ENCODE peak calls at places on chromosome 2, in five cellular contexts. N is CD8-positive, alpha-beta T cell; X is trophoblast cell; C is heart left ventricle; Z is left ventricle myocardium inferior. M is an unnamed sample.

GRCh38 chr2:223222397-223222796 is 170.4 kb downstream of the KCNE4 start:
- DNase-seq in C (no peak), X (no peak), Z (no peak), N (no peak), M (no peak)

GRCh38 chr2:207937253-207937652 is 88.1 kb downstream of the PLEKHM3 start:
- DNase-seq in N (no peak), Z (no peak), X (no peak), C (no peak), M (no peak)

GRCh38 chr2:111694690-111695089 is 189.3 kb downstream of the ANAPC1 start:
- DNase-seq in Z (no peak), N (no peak), C (no peak), X (no peak), M (no peak)

GRCh38 chr2:5729426-5729825 is 37.2 kb downstream of the SOX11 start:
- DNase-seq in C (no peak), Z (no peak), X (no peak), N (no peak), M (no peak)

GRCh38 chr2:45930396-45930792 is 278.9 kb downstream of the PRKCE start:
- DNase-seq in X (no peak), N (no peak), C (no peak), Z (no peak), M (peak; percentile 23)

GRCh38 chr2:113910110-113910717 is 20.3 kb downstream of the ACTR3 start:
- DNase-seq in N (peak; percentile 69), Z (no peak), C (no peak), X (no peak), M (no peak)

GRCh38 chr2:105294844-105295481 is 34.6 kb downstream of the TGFBRAP1 start:
- DNase-seq in X (peak; percentile 63), Z (no peak), N (peak; percentile 27), C (peak; percentile 45), M (peak; percentile 34)

GRCh38 chr2:120758181-120759048 is 22.7 kb downstream of the GLI2 start:
- DNase-seq in C (peak; percentile 80), X (no peak), Z (peak; percentile 73), N (no peak), M (peak; percentile 65)

GRCh38 chr2:7022956-7023467 is 105.8 kb downstream of the RNF144A start:
- DNase-seq in C (no peak), N (no peak), Z (no peak), X (no peak), M (no peak)

GRCh38 chr2:134736167-134736885 is 17.5 kb upstream of the TMEM163 start:
- DNase-seq in N (no peak), X (peak; percentile 45), C (no peak), Z (no peak), M (no peak)

GRCh38 chr2:21895200-21895599 is 771.4 kb downstream of the TDRD15 start:
- DNase-seq in C (no peak), N (no peak), Z (no peak), X (no peak), M (no peak)

GRCh38 chr2:38702413-38702812 is 36.5 kb downstream of the GALM start:
- DNase-seq in Z (no peak), X (no peak), C (no peak), N (no peak), M (peak; percentile 82)

GRCh38 chr2:43086451-43087221 is 139.8 kb downstream of the ZFP36L2 start:
- DNase-seq in C (peak; percentile 84), X (peak; percentile 95), Z (peak; percentile 66), N (no peak), M (peak; percentile 98)

GRCh38 chr2:28620371-28620793 is 124.5 kb downstream of the PLB1 start:
- DNase-seq in C (peak; percentile 19), N (peak; percentile 42), X (no peak), Z (no peak), M (no peak)
- H3K27ac ChIP-seq in C (no peak overlapping the region), N (peak overlapping the region; percentile 86), X (peak overlapping the region; percentile 65), Z (peak overlapping the region; percentile 73), M (no peak overlapping the region)

DNA sequence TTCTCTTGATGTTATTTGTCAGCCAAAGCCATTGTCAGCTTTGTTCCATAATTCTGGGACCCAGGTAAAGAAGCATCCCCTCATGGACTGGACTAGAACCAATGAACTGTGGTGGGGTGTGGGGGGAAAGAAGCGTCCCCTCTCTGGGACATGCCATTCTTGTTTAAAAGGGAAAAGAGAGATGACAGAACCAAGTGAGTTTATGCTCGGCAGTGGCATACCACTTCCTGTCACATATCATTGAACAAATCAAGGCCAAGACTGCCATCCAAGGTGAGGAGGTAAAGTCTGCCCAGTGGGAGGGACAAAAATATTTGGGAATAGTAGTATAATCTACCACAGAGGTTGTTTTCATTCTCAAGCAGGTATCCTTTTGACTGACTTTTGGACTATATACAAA is 4.7 kb upstream of the GLS start:
- DNase-seq in N (peak; percentile 23), Z (no peak), C (no peak), X (no peak), M (no peak)
- H3K4me3 ChIP-seq in N (no peak overlapping the region), Z (no peak overlapping the region), C (no peak overlapping the region), X (no peak overlapping the region), M (no peak overlapping the region)

DNA sequence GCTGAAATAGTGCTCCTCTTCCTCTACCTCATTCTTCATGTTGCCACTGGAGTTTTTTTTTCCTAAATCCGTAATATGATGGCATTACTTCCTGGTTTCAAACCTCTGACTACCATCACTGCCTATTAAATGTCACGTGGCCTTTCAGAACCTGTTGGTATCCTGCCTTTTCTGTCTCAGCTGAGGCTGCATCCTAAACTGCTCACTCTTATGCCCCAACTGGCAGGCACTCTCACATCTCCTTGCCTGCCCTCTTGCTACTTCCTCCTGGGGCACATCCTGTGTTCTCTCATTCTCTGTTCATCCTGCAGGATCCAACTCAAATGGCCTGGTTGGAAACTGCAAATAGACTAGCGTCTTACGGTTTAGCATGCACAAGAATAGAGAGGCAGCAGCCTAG is 468.1 kb upstream of the FANCL start:
- DNase-seq in X (no peak), N (no peak), Z (no peak), C (no peak), M (no peak)
- H3K27ac ChIP-seq in X (no peak overlapping the region), N (no peak overlapping the region), Z (no peak overlapping the region), C (no peak overlapping the region), M (no peak overlapping the region)

GRCh38 chr2:219001100-219001576 is 7.9 kb upstream of the CRYBA2 start:
- DNase-seq in Z (no peak), N (no peak), C (no peak), X (peak; percentile 57), M (no peak)
- H3K4me3 ChIP-seq in Z (peak overlapping the region; percentile 35), N (no peak overlapping the region), C (no peak overlapping the region), X (no peak overlapping the region), M (no peak overlapping the region)

GRCh38 chr2:181782630-181783029 is 102.3 kb upstream of the NEUROD1 start:
- DNase-seq in X (peak; percentile 51), Z (no peak), C (no peak), N (no peak), M (no peak)
- H3K27ac ChIP-seq in X (peak overlapping the region; percentile 92), Z (no peak overlapping the region), C (no peak overlapping the region), N (no peak overlapping the region), M (no peak overlapping the region)

DNA sequence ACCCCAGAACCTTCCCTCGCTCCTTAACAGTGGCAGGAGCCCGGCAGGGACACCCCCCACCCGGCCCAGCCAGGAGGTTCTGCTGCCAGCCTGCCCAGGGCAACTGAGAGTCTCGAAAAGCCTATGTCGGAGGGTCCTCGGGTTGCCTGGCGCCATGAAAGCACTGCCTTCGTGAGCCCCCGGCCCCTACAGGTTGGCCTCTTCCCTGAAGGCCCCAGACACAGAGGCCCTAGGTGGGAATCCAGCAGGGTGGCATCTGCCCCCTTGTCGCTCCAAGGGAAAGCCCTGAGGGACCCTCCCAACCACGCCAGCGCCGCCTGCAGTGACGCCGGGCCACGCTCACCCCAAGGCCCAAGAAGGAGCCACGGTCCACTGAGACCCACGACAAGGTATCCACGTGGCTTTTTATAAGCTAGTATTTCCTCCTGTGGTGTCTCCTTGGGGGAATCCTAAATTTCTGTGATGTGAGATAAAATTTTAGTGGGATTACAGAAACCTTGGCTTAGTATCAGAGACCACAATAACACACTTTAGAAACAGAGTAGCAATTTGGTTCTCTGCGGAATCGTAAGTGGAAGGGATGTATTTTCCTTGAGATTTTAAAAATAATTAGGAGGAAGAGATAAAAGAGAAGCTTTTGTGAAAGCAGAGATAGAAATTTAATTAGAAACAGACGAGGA is 138.9 kb downstream of the HDAC4 start:
- DNase-seq in Z (no peak), C (peak; percentile 13), X (no peak), N (no peak), M (no peak)
- H3K4me3 ChIP-seq in Z (no peak overlapping the region), C (no peak overlapping the region), X (no peak overlapping the region), N (no peak overlapping the region), M (no peak overlapping the region)

GRCh38 chr2:225036431-225036830 is 5.8 kb downstream of the DOCK10 start:
- DNase-seq in X (no peak), C (no peak), Z (no peak), N (no peak), M (no peak)
- H3K27ac ChIP-seq in X (no peak overlapping the region), C (no peak overlapping the region), Z (no peak overlapping the region), N (no peak overlapping the region), M (no peak overlapping the region)

GRCh38 chr2:99754215-99754614 is 264.4 kb upstream of the REV1 start:
- DNase-seq in Z (no peak), N (no peak), X (no peak), C (no peak), M (peak; percentile 10)
- H3K4me3 ChIP-seq in Z (no peak overlapping the region), N (no peak overlapping the region), X (no peak overlapping the region), C (no peak overlapping the region), M (no peak overlapping the region)

M was measured in AG04450.